ENCODE peak calls at places on chromosomes 3 and 15, in six cellular contexts. One of them, this sample, is unnamed.

GRCh38 chr3:194396897-194397756 is 1.9 kb downstream of the GP5 start:
- DNase-seq in prostate gland: no peak
- DNase-seq in ovary: no peak
- DNase-seq in Peyer's patch: peak; percentile 38
- DNase-seq in tibial nerve: no peak
- DNase-seq in cardiac muscle cell: no peak
- DNase-seq in this sample: no peak

GRCh38 chr3:71447197-71447596 is 136.3 kb downstream of the FOXP1 start:
- DNase-seq in prostate gland: no peak
- DNase-seq in ovary: no peak
- DNase-seq in Peyer's patch: no peak
- DNase-seq in tibial nerve: no peak
- DNase-seq in cardiac muscle cell: no peak
- DNase-seq in this sample: no peak

GRCh38 chr3:137738710-137739109 is 25.4 kb upstream of the SOX14 start:
- DNase-seq in prostate gland: no peak
- DNase-seq in ovary: no peak
- DNase-seq in Peyer's patch: no peak
- DNase-seq in tibial nerve: no peak
- DNase-seq in cardiac muscle cell: no peak
- DNase-seq in this sample: no peak

GRCh38 chr3:12948891-12949711 is 107.7 kb upstream of the RPL32 start:
- DNase-seq in prostate gland: no peak
- DNase-seq in ovary: no peak
- DNase-seq in Peyer's patch: no peak
- DNase-seq in tibial nerve: no peak
- DNase-seq in cardiac muscle cell: no peak
- DNase-seq in this sample: peak; percentile 70

GRCh38 chr3:45765956-45766355 is 30.4 kb downstream of the SLC6A20 start:
- DNase-seq in prostate gland: no peak
- DNase-seq in ovary: no peak
- DNase-seq in Peyer's patch: no peak
- DNase-seq in tibial nerve: no peak
- DNase-seq in cardiac muscle cell: no peak
- DNase-seq in this sample: no peak

GRCh38 chr3:10242182-10243065 is 5.8 kb upstream of the TATDN2 start:
- DNase-seq in prostate gland: no peak
- DNase-seq in ovary: no peak
- DNase-seq in Peyer's patch: peak; percentile 88
- DNase-seq in tibial nerve: no peak
- DNase-seq in cardiac muscle cell: no peak
- DNase-seq in this sample: no peak

GRCh38 chr15:99347609-99348008 is 96.3 kb downstream of the LRRC28 start:
- DNase-seq in prostate gland: no peak
- DNase-seq in ovary: no peak
- DNase-seq in Peyer's patch: no peak
- DNase-seq in tibial nerve: no peak
- DNase-seq in cardiac muscle cell: no peak
- DNase-seq in this sample: no peak

GRCh38 chr3:139654637-139655365 is 23.0 kb downstream of the NMNAT3 start:
- DNase-seq in prostate gland: no peak
- DNase-seq in ovary: no peak
- DNase-seq in Peyer's patch: peak; percentile 56
- DNase-seq in tibial nerve: no peak
- DNase-seq in cardiac muscle cell: no peak
- DNase-seq in this sample: no peak

GRCh38 chr3:186759231-186759930 is 24.0 kb upstream of the EIF4A2 start:
- DNase-seq in prostate gland: no peak
- DNase-seq in ovary: no peak
- DNase-seq in Peyer's patch: no peak
- DNase-seq in tibial nerve: no peak
- DNase-seq in cardiac muscle cell: no peak
- DNase-seq in this sample: no peak

GRCh38 chr15:67879440-67880129 is 39.7 kb upstream of the RNU6-1 start:
- DNase-seq in prostate gland: no peak
- DNase-seq in ovary: no peak
- DNase-seq in Peyer's patch: no peak
- DNase-seq in tibial nerve: no peak
- DNase-seq in cardiac muscle cell: no peak
- DNase-seq in this sample: no peak

GRCh38 chr3:40913192-40913591 is 286.1 kb upstream of the CTNNB1 start:
- DNase-seq in prostate gland: no peak
- DNase-seq in ovary: no peak
- DNase-seq in Peyer's patch: no peak
- DNase-seq in tibial nerve: no peak
- DNase-seq in cardiac muscle cell: no peak
- DNase-seq in this sample: no peak

GRCh38 chr3:187544326-187544725 is 125.9 kb downstream of the SST start:
- DNase-seq in prostate gland: no peak
- DNase-seq in ovary: no peak
- DNase-seq in Peyer's patch: no peak
- DNase-seq in tibial nerve: no peak
- DNase-seq in cardiac muscle cell: no peak
- DNase-seq in this sample: no peak

GRCh38 chr3:136194409-136195257 is 1.5 kb downstream of the MSL2 start:
- DNase-seq in prostate gland: peak; percentile 27
- DNase-seq in ovary: peak; percentile 11
- DNase-seq in Peyer's patch: peak; percentile 83
- DNase-seq in tibial nerve: no peak
- DNase-seq in cardiac muscle cell: peak; percentile 46
- DNase-seq in this sample: peak; percentile 66

GRCh38 chr15:27573800-27574485 is 525.2 kb downstream of the OCA2 start:
- DNase-seq in prostate gland: no peak
- DNase-seq in ovary: no peak
- DNase-seq in Peyer's patch: no peak
- DNase-seq in tibial nerve: no peak
- DNase-seq in cardiac muscle cell: no peak
- DNase-seq in this sample: no peak

GRCh38 chr3:45978348-45978747 is 17.3 kb downstream of the FYCO1 start:
- DNase-seq in prostate gland: peak; percentile 72
- DNase-seq in ovary: no peak
- DNase-seq in Peyer's patch: peak; percentile 79
- DNase-seq in tibial nerve: no peak
- DNase-seq in cardiac muscle cell: no peak
- DNase-seq in this sample: no peak

GRCh38 chr3:58021962-58022361 is 13.7 kb downstream of the FLNB start:
- DNase-seq in prostate gland: no peak
- DNase-seq in ovary: no peak
- DNase-seq in Peyer's patch: no peak
- DNase-seq in tibial nerve: no peak
- DNase-seq in cardiac muscle cell: no peak
- DNase-seq in this sample: no peak

GRCh38 chr15:95025924-95026728 is 794.8 kb downstream of the MCTP2 start:
- DNase-seq in prostate gland: no peak
- DNase-seq in ovary: peak; percentile 11
- DNase-seq in Peyer's patch: no peak
- DNase-seq in tibial nerve: peak; percentile 59
- DNase-seq in cardiac muscle cell: peak; percentile 64
- DNase-seq in this sample: no peak

GRCh38 chr3:17333893-17334292 is 408.5 kb downstream of the TBC1D5 start:
- DNase-seq in prostate gland: no peak
- DNase-seq in ovary: no peak
- DNase-seq in Peyer's patch: no peak
- DNase-seq in tibial nerve: no peak
- DNase-seq in cardiac muscle cell: no peak
- DNase-seq in this sample: no peak

GRCh38 chr3:5186854-5187151 is 704 bp upstream of the EDEM1 start:
- DNase-seq in prostate gland: no peak
- DNase-seq in ovary: no peak
- DNase-seq in Peyer's patch: no peak
- DNase-seq in tibial nerve: no peak
- DNase-seq in cardiac muscle cell: peak; percentile 25
- DNase-seq in this sample: peak; percentile 36

GRCh38 chr3:81823882-81824395 is 62.5 kb upstream of the GBE1 start:
- DNase-seq in prostate gland: no peak
- DNase-seq in ovary: no peak
- DNase-seq in Peyer's patch: no peak
- DNase-seq in tibial nerve: no peak
- DNase-seq in cardiac muscle cell: peak; percentile 55
- DNase-seq in this sample: no peak

GRCh38 chr15:99708563-99708962 is 24.7 kb downstream of the LYSMD4 start:
- DNase-seq in prostate gland: peak; percentile 47
- DNase-seq in ovary: peak; percentile 68
- DNase-seq in Peyer's patch: peak; percentile 87
- DNase-seq in tibial nerve: peak; percentile 66
- DNase-seq in cardiac muscle cell: no peak
- DNase-seq in this sample: peak; percentile 93

GRCh38 chr3:9512456-9513045 is 41.1 kb downstream of the LHFPL4 start:
- DNase-seq in prostate gland: no peak
- DNase-seq in ovary: no peak
- DNase-seq in Peyer's patch: no peak
- DNase-seq in tibial nerve: no peak
- DNase-seq in cardiac muscle cell: no peak
- DNase-seq in this sample: no peak

GRCh38 chr3:70815817-70816216 is 503.4 kb upstream of the MDFIC2 start:
- DNase-seq in prostate gland: no peak
- DNase-seq in ovary: no peak
- DNase-seq in Peyer's patch: no peak
- DNase-seq in tibial nerve: no peak
- DNase-seq in cardiac muscle cell: no peak
- DNase-seq in this sample: no peak

GRCh38 chr3:195196266-195196665 is 74.7 kb downstream of the XXYLT1 start:
- DNase-seq in prostate gland: no peak
- DNase-seq in ovary: no peak
- DNase-seq in Peyer's patch: peak; percentile 37
- DNase-seq in tibial nerve: no peak
- DNase-seq in cardiac muscle cell: no peak
- DNase-seq in this sample: no peak

GRCh38 chr3:54424283-54424682 is 301.9 kb downstream of the CACNA2D3 start:
- DNase-seq in prostate gland: no peak
- DNase-seq in ovary: no peak
- DNase-seq in Peyer's patch: no peak
- DNase-seq in tibial nerve: no peak
- DNase-seq in cardiac muscle cell: no peak
- DNase-seq in this sample: no peak

GRCh38 chr3:114860526-114860925 is 286.6 kb downstream of the ZBTB20 start:
- DNase-seq in prostate gland: no peak
- DNase-seq in ovary: no peak
- DNase-seq in Peyer's patch: no peak
- DNase-seq in tibial nerve: no peak
- DNase-seq in cardiac muscle cell: no peak
- DNase-seq in this sample: no peak

GRCh38 chr3:114856867-114857266 is 290.2 kb downstream of the ZBTB20 start:
- DNase-seq in prostate gland: no peak
- DNase-seq in ovary: no peak
- DNase-seq in Peyer's patch: no peak
- DNase-seq in tibial nerve: no peak
- DNase-seq in cardiac muscle cell: no peak
- DNase-seq in this sample: no peak

GRCh38 chr3:114855839-114856238 is 291.2 kb downstream of the ZBTB20 start:
- DNase-seq in prostate gland: no peak
- DNase-seq in ovary: no peak
- DNase-seq in Peyer's patch: no peak
- DNase-seq in tibial nerve: no peak
- DNase-seq in cardiac muscle cell: no peak
- DNase-seq in this sample: no peak

GRCh38 chr3:114858329-114858728 is 288.8 kb downstream of the ZBTB20 start:
- DNase-seq in prostate gland: no peak
- DNase-seq in ovary: no peak
- DNase-seq in Peyer's patch: no peak
- DNase-seq in tibial nerve: no peak
- DNase-seq in cardiac muscle cell: no peak
- DNase-seq in this sample: no peak

DNA sequence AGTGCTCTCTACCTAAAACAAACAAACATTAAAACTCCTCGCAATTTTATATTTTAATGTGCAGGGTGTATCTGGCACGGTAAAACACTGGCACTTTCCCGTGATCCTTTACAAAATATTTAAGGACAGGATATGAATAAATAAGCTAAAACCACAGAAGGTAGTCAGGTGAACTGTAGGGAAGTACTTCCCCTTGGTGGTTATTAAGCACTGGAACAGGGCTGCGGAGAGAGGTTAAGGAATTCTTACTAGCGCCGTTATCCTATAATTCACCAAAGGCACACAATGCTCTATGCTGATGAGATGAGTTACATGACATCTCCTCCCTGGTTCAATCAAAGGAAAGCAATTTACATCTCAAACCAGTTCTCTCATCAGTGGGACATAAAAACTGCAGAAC is 289.8 kb downstream of the ZBTB20 start:
- DNase-seq in prostate gland: no peak
- DNase-seq in ovary: no peak
- DNase-seq in Peyer's patch: no peak
- DNase-seq in tibial nerve: no peak
- DNase-seq in cardiac muscle cell: no peak
- DNase-seq in this sample: no peak
- H3K36me3 ChIP-seq in prostate gland: no peaks in the 10 kb centered on the region
- H3K36me3 ChIP-seq in ovary: no peaks in the 10 kb centered on the region
- H3K36me3 ChIP-seq in Peyer's patch: no peaks in the 10 kb centered on the region
- H3K36me3 ChIP-seq in tibial nerve: no peaks in the 10 kb centered on the region
- H3K36me3 ChIP-seq in cardiac muscle cell: no peaks in the 10 kb centered on the region
- H3K36me3 ChIP-seq in this sample: no peaks in the 10 kb centered on the region

GRCh38 chr15:25060472-25060803 is 105.7 kb downstream of the SNRPN start:
- DNase-seq in prostate gland: no peak
- DNase-seq in ovary: no peak
- DNase-seq in Peyer's patch: peak; percentile 37
- DNase-seq in tibial nerve: no peak
- DNase-seq in cardiac muscle cell: no peak
- DNase-seq in this sample: no peak

GRCh38 chr15:25059698-25060471 is 105.1 kb downstream of the SNRPN start:
- DNase-seq in prostate gland: no peak
- DNase-seq in ovary: no peak
- DNase-seq in Peyer's patch: peak; percentile 14
- DNase-seq in tibial nerve: no peak
- DNase-seq in cardiac muscle cell: no peak
- DNase-seq in this sample: no peak

GRCh38 chr15:25060996-25061620 is 106.3 kb downstream of the SNRPN start:
- DNase-seq in prostate gland: no peak
- DNase-seq in ovary: no peak
- DNase-seq in Peyer's patch: peak; percentile 10
- DNase-seq in tibial nerve: no peak
- DNase-seq in cardiac muscle cell: no peak
- DNase-seq in this sample: no peak

GRCh38 chr15:25062551-25063430 is 108.0 kb downstream of the SNRPN start:
- DNase-seq in prostate gland: no peak
- DNase-seq in ovary: no peak
- DNase-seq in Peyer's patch: peak; percentile 31
- DNase-seq in tibial nerve: no peak
- DNase-seq in cardiac muscle cell: no peak
- DNase-seq in this sample: peak; percentile 15

GRCh38 chr15:25061808-25062550 is 107.2 kb downstream of the SNRPN start:
- DNase-seq in prostate gland: no peak
- DNase-seq in ovary: no peak
- DNase-seq in Peyer's patch: peak; percentile 24
- DNase-seq in tibial nerve: no peak
- DNase-seq in cardiac muscle cell: no peak
- DNase-seq in this sample: peak; percentile 10
- H3K36me3 ChIP-seq in prostate gland: peaks cover 57% of the 10 kb centered on the region
- H3K36me3 ChIP-seq in ovary: peaks cover 7% of the 10 kb centered on the region
- H3K36me3 ChIP-seq in Peyer's patch: peaks cover 97% of the 10 kb centered on the region
- H3K36me3 ChIP-seq in tibial nerve: peaks cover 100% of the 10 kb centered on the region
- H3K36me3 ChIP-seq in cardiac muscle cell: peaks cover 38% of the 10 kb centered on the region
- H3K36me3 ChIP-seq in this sample: peaks cover 56% of the 10 kb centered on the region

GRCh38 chr3:99693636-99694035 is 55.2 kb downstream of the COL8A1 start:
- DNase-seq in prostate gland: no peak
- DNase-seq in ovary: no peak
- DNase-seq in Peyer's patch: no peak
- DNase-seq in tibial nerve: no peak
- DNase-seq in cardiac muscle cell: no peak
- DNase-seq in this sample: no peak
- H3K36me3 ChIP-seq in prostate gland: no peaks in the 10 kb centered on the region
- H3K36me3 ChIP-seq in ovary: no peaks in the 10 kb centered on the region
- H3K36me3 ChIP-seq in Peyer's patch: no peaks in the 10 kb centered on the region
- H3K36me3 ChIP-seq in tibial nerve: no peaks in the 10 kb centered on the region
- H3K36me3 ChIP-seq in cardiac muscle cell: no peaks in the 10 kb centered on the region
- H3K36me3 ChIP-seq in this sample: no peaks in the 10 kb centered on the region

GRCh38 chr3:182622241-182622545 is 171.1 kb upstream of the ATP11B start:
- DNase-seq in prostate gland: no peak
- DNase-seq in ovary: no peak
- DNase-seq in Peyer's patch: no peak
- DNase-seq in tibial nerve: no peak
- DNase-seq in cardiac muscle cell: no peak
- DNase-seq in this sample: no peak
- H3K36me3 ChIP-seq in prostate gland: no peaks in the 10 kb centered on the region
- H3K36me3 ChIP-seq in ovary: no peaks in the 10 kb centered on the region
- H3K36me3 ChIP-seq in Peyer's patch: no peaks in the 10 kb centered on the region
- H3K36me3 ChIP-seq in tibial nerve: no peaks in the 10 kb centered on the region
- H3K36me3 ChIP-seq in cardiac muscle cell: no peaks in the 10 kb centered on the region
- H3K36me3 ChIP-seq in this sample: no peaks in the 10 kb centered on the region